ENCODE peak calls at places on chromosomes 3 and 15, in five cellular contexts. One of them, this sample, is unnamed.

GRCh38 chr15:40763801-40764765 is at the start of gene GCHFR:
- DNase-seq in upper lobe of left lung: peak; percentile 95
- DNase-seq in stomach: peak; percentile 81
- DNase-seq in breast epithelium: peak; percentile 79
- DNase-seq in tibial nerve: peak; percentile 51
- DNase-seq in this sample: peak; percentile 48

GRCh38 chr3:136979684-136980083 is 21.9 kb downstream of the IL20RB start:
- DNase-seq in upper lobe of left lung: no peak
- DNase-seq in stomach: no peak
- DNase-seq in breast epithelium: no peak
- DNase-seq in tibial nerve: no peak
- DNase-seq in this sample: no peak

GRCh38 chr3:45154641-45155147 is 8.5 kb upstream of the CDCP1 start:
- DNase-seq in upper lobe of left lung: no peak
- DNase-seq in stomach: no peak
- DNase-seq in breast epithelium: no peak
- DNase-seq in tibial nerve: no peak
- DNase-seq in this sample: no peak

GRCh38 chr15:35448294-35448693 is 97.7 kb downstream of the DPH6 start:
- DNase-seq in upper lobe of left lung: no peak
- DNase-seq in stomach: no peak
- DNase-seq in breast epithelium: no peak
- DNase-seq in tibial nerve: no peak
- DNase-seq in this sample: no peak

GRCh38 chr3:187265461-187265955 is 26.0 kb downstream of the MASP1 start:
- DNase-seq in upper lobe of left lung: no peak
- DNase-seq in stomach: no peak
- DNase-seq in breast epithelium: no peak
- DNase-seq in tibial nerve: no peak
- DNase-seq in this sample: no peak

GRCh38 chr15:83769411-83769960 is 115.6 kb downstream of the ADAMTSL3 start:
- DNase-seq in upper lobe of left lung: no peak
- DNase-seq in stomach: no peak
- DNase-seq in breast epithelium: no peak
- DNase-seq in tibial nerve: no peak
- DNase-seq in this sample: no peak

GRCh38 chr3:37526511-37526910 is 335.2 kb upstream of the CTDSPL start:
- DNase-seq in upper lobe of left lung: peak; percentile 76
- DNase-seq in stomach: no peak
- DNase-seq in breast epithelium: no peak
- DNase-seq in tibial nerve: peak; percentile 27
- DNase-seq in this sample: no peak

GRCh38 chr3:142976621-142977398 is 13.3 kb upstream of the PAQR9 start:
- DNase-seq in upper lobe of left lung: peak; percentile 38
- DNase-seq in stomach: peak; percentile 72
- DNase-seq in breast epithelium: no peak
- DNase-seq in tibial nerve: peak; percentile 29
- DNase-seq in this sample: no peak

GRCh38 chr3:106759686-106760085 is 617.6 kb upstream of the CCDC54 start:
- DNase-seq in upper lobe of left lung: no peak
- DNase-seq in stomach: no peak
- DNase-seq in breast epithelium: no peak
- DNase-seq in tibial nerve: no peak
- DNase-seq in this sample: no peak

GRCh38 chr15:50181983-50182232 is at the start of gene SLC27A2:
- DNase-seq in upper lobe of left lung: no peak
- DNase-seq in stomach: peak; percentile 46
- DNase-seq in breast epithelium: no peak
- DNase-seq in tibial nerve: no peak
- DNase-seq in this sample: no peak

GRCh38 chr3:186599785-186600166 is 13.1 kb upstream of the AHSG start:
- DNase-seq in upper lobe of left lung: no peak
- DNase-seq in stomach: no peak
- DNase-seq in breast epithelium: no peak
- DNase-seq in tibial nerve: no peak
- DNase-seq in this sample: no peak

GRCh38 chr3:165194477-165195135 is 1.6 kb downstream of the SLITRK3 start:
- DNase-seq in upper lobe of left lung: no peak
- DNase-seq in stomach: no peak
- DNase-seq in breast epithelium: no peak
- DNase-seq in tibial nerve: no peak
- DNase-seq in this sample: no peak

GRCh38 chr15:90857337-90857736 is 11.1 kb upstream of the FURIN start:
- DNase-seq in upper lobe of left lung: no peak
- DNase-seq in stomach: no peak
- DNase-seq in breast epithelium: no peak
- DNase-seq in tibial nerve: no peak
- DNase-seq in this sample: no peak

GRCh38 chr3:101091489-101091888 is 98.3 kb upstream of the ABI3BP start:
- DNase-seq in upper lobe of left lung: no peak
- DNase-seq in stomach: no peak
- DNase-seq in breast epithelium: no peak
- DNase-seq in tibial nerve: no peak
- DNase-seq in this sample: no peak

GRCh38 chr3:18757476-18757875 is 332.3 kb upstream of the SATB1 start:
- DNase-seq in upper lobe of left lung: no peak
- DNase-seq in stomach: no peak
- DNase-seq in breast epithelium: no peak
- DNase-seq in tibial nerve: no peak
- DNase-seq in this sample: no peak

GRCh38 chr15:95937128-95937528 is 393.4 kb upstream of the NR2F2 start:
- DNase-seq in upper lobe of left lung: no peak
- DNase-seq in stomach: no peak
- DNase-seq in breast epithelium: no peak
- DNase-seq in tibial nerve: no peak
- DNase-seq in this sample: no peak

GRCh38 chr3:159751141-159751540 is 237.5 kb upstream of the IL12A start:
- DNase-seq in upper lobe of left lung: no peak
- DNase-seq in stomach: no peak
- DNase-seq in breast epithelium: no peak
- DNase-seq in tibial nerve: no peak
- DNase-seq in this sample: no peak

GRCh38 chr15:58551764-58552504 is 120.1 kb downstream of the LIPC start:
- DNase-seq in upper lobe of left lung: no peak
- DNase-seq in stomach: peak; percentile 23
- DNase-seq in breast epithelium: no peak
- DNase-seq in tibial nerve: peak; percentile 48
- DNase-seq in this sample: no peak

GRCh38 chr15:67094001-67094826 is 28.8 kb downstream of the SMAD3 start:
- DNase-seq in upper lobe of left lung: peak; percentile 25
- DNase-seq in stomach: no peak
- DNase-seq in breast epithelium: no peak
- DNase-seq in tibial nerve: no peak
- DNase-seq in this sample: no peak

GRCh38 chr15:66641485-66642313 is 60.3 kb upstream of the SMAD6 start:
- DNase-seq in upper lobe of left lung: no peak
- DNase-seq in stomach: no peak
- DNase-seq in breast epithelium: no peak
- DNase-seq in tibial nerve: no peak
- DNase-seq in this sample: no peak

GRCh38 chr15:59723686-59724336 is 34.7 kb upstream of the BNIP2 start:
- DNase-seq in upper lobe of left lung: no peak
- DNase-seq in stomach: no peak
- DNase-seq in breast epithelium: no peak
- DNase-seq in tibial nerve: no peak
- DNase-seq in this sample: no peak

GRCh38 chr3:120488296-120488695 is 37.5 kb upstream of the FSTL1 start:
- DNase-seq in upper lobe of left lung: no peak
- DNase-seq in stomach: no peak
- DNase-seq in breast epithelium: no peak
- DNase-seq in tibial nerve: no peak
- DNase-seq in this sample: no peak
- H3K27ac ChIP-seq in upper lobe of left lung: no peak overlapping the region
- H3K27ac ChIP-seq in stomach: peak overlapping the region; percentile 5
- H3K27ac ChIP-seq in breast epithelium: peak overlapping the region; percentile 56
- H3K27ac ChIP-seq in tibial nerve: no peak overlapping the region
- H3K27ac ChIP-seq in this sample: no peak overlapping the region

GRCh38 chr3:5666455-5666854 is 478.9 kb downstream of the EDEM1 start:
- DNase-seq in upper lobe of left lung: no peak
- DNase-seq in stomach: no peak
- DNase-seq in breast epithelium: no peak
- DNase-seq in tibial nerve: no peak
- DNase-seq in this sample: no peak

DNA sequence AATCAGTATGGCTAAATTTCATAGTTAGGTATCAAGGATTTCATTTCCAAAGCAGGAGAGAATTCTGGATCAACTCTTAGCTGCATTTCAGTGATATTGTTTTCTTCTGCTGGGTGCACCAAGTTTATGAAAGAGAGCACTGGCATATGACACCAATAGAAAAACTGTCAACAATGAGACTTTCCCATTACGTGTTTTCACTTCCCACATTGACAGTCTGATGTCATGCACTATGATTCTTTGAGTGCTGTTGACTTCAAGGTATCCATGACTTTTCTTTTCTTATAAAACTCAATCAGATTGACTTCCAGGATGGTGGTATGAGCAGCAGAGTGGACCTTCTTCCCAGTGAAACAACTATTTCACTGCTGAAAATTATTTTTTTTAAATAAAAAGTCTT is 476.1 kb downstream of the EDEM1 start:
- DNase-seq in upper lobe of left lung: no peak
- DNase-seq in stomach: no peak
- DNase-seq in breast epithelium: no peak
- DNase-seq in tibial nerve: no peak
- DNase-seq in this sample: no peak
- H3K9me3 ChIP-seq in upper lobe of left lung: no peaks in the 10 kb centered on the region
- H3K9me3 ChIP-seq in stomach: peaks cover 31% of the 10 kb centered on the region
- H3K9me3 ChIP-seq in breast epithelium: peaks cover 9% of the 10 kb centered on the region
- H3K9me3 ChIP-seq in tibial nerve: no peaks in the 10 kb centered on the region
- H3K9me3 ChIP-seq in this sample: peaks cover 14% of the 10 kb centered on the region

GRCh38 chr3:66502981-66503380 is 2.2 kb upstream of the LRIG1 start:
- DNase-seq in upper lobe of left lung: no peak
- DNase-seq in stomach: no peak
- DNase-seq in breast epithelium: no peak
- DNase-seq in tibial nerve: no peak
- DNase-seq in this sample: no peak

GRCh38 chr3:66499881-66500574 is 794 bp downstream of the LRIG1 start:
- DNase-seq in upper lobe of left lung: peak; percentile 92
- DNase-seq in stomach: peak; percentile 34
- DNase-seq in breast epithelium: peak; percentile 57
- DNase-seq in tibial nerve: peak; percentile 20
- DNase-seq in this sample: no peak

GRCh38 chr3:66502267-66502874 is 1.5 kb upstream of the LRIG1 start:
- DNase-seq in upper lobe of left lung: no peak
- DNase-seq in stomach: no peak
- DNase-seq in breast epithelium: no peak
- DNase-seq in tibial nerve: no peak
- DNase-seq in this sample: no peak

GRCh38 chr3:66500575-66501482 is at the start of gene LRIG1:
- DNase-seq in upper lobe of left lung: peak; percentile 100
- DNase-seq in stomach: peak; percentile 100
- DNase-seq in breast epithelium: peak; percentile 100
- DNase-seq in tibial nerve: peak; percentile 96
- DNase-seq in this sample: peak; percentile 97

DNA sequence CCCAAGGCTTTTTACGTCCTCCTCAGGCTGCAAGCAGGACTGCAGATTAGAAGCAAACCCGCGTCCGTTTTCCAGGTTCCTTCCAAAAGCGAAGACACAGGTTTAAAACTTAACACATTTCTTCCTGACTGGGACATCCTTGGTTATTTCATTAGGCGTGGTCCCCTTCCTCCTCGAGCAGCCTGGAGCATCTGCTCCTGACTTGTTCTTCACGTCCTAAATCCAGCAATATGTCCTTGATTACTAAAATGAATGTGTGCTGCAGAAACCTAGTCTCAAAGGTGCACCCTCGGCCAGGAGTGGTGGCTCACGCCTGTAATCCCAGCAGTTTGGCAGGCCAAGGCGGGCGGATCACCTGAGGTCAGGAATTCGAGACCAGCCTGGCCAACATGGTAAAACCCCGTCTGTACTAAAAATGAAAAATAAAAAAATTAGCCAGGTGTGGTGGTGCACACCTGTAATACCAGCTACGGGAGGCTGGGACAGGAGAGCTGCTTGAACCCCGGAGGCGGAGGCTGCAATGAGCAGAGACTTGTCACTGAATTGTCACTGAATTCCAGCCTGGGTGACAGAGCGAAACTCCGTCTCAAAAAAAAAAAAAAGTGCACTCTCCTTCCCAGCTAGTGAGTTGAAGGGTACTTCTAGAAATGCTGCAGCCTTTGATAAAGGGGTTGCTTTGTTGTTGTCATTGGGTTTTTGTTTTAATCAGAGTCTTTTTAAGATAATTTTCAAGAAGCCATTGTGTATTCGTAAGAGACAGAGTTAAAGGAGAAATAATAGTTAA is 853 bp upstream of the LRIG1 start:
- DNase-seq in upper lobe of left lung: peak; percentile 6
- DNase-seq in stomach: no peak
- DNase-seq in breast epithelium: no peak
- DNase-seq in tibial nerve: no peak
- DNase-seq in this sample: no peak
- TF ChIP-seq CTCF in upper lobe of left lung: no peak
- TF ChIP-seq CTCF in stomach: no peak
- TF ChIP-seq CTCF in breast epithelium: no peak
- TF ChIP-seq CTCF in tibial nerve: no peak
- TF ChIP-seq CTCF in this sample: no peak

GRCh38 chr15:33068531-33068990 is 126.0 kb downstream of the FMN1 start:
- DNase-seq in upper lobe of left lung: no peak
- DNase-seq in stomach: peak; percentile 90
- DNase-seq in breast epithelium: peak; percentile 76
- DNase-seq in tibial nerve: no peak
- DNase-seq in this sample: no peak
- H3K27ac ChIP-seq in upper lobe of left lung: peak overlapping the region; percentile 83
- H3K27ac ChIP-seq in stomach: peak overlapping the region; percentile 88
- H3K27ac ChIP-seq in breast epithelium: peak overlapping the region; percentile 93
- H3K27ac ChIP-seq in tibial nerve: peak overlapping the region; percentile 43
- H3K27ac ChIP-seq in this sample: no peak overlapping the region

GRCh38 chr15:25056484-25057429 is 102.0 kb downstream of the SNRPN start:
- DNase-seq in upper lobe of left lung: no peak
- DNase-seq in stomach: peak; percentile 17
- DNase-seq in breast epithelium: no peak
- DNase-seq in tibial nerve: no peak
- DNase-seq in this sample: no peak
- H3K9me3 ChIP-seq in upper lobe of left lung: peaks cover 100% of the 10 kb centered on the region
- H3K9me3 ChIP-seq in stomach: peaks cover 100% of the 10 kb centered on the region
- H3K9me3 ChIP-seq in breast epithelium: peaks cover 100% of the 10 kb centered on the region
- H3K9me3 ChIP-seq in tibial nerve: peaks cover 73% of the 10 kb centered on the region
- H3K9me3 ChIP-seq in this sample: peaks cover 100% of the 10 kb centered on the region

GRCh38 chr3:46615976-46616375 is 3.7 kb downstream of the FAM240A start:
- DNase-seq in upper lobe of left lung: no peak
- DNase-seq in stomach: no peak
- DNase-seq in breast epithelium: no peak
- DNase-seq in tibial nerve: no peak
- DNase-seq in this sample: no peak
- TF ChIP-seq CTCF in upper lobe of left lung: no peak
- TF ChIP-seq CTCF in stomach: no peak
- TF ChIP-seq CTCF in breast epithelium: no peak
- TF ChIP-seq CTCF in tibial nerve: no peak
- TF ChIP-seq CTCF in this sample: no peak

GRCh38 chr3:73772076-73772475 is 147.3 kb upstream of the PDZRN3 start:
- DNase-seq in upper lobe of left lung: no peak
- DNase-seq in stomach: no peak
- DNase-seq in breast epithelium: no peak
- DNase-seq in tibial nerve: no peak
- DNase-seq in this sample: no peak
- H3K27ac ChIP-seq in upper lobe of left lung: no peak overlapping the region
- H3K27ac ChIP-seq in stomach: no peak overlapping the region
- H3K27ac ChIP-seq in breast epithelium: no peak overlapping the region
- H3K27ac ChIP-seq in tibial nerve: no peak overlapping the region
- H3K27ac ChIP-seq in this sample: no peak overlapping the region

GRCh38 chr15:47552978-47553608 is 164.2 kb upstream of the SEMA6D start:
- DNase-seq in upper lobe of left lung: no peak
- DNase-seq in stomach: no peak
- DNase-seq in breast epithelium: no peak
- DNase-seq in tibial nerve: no peak
- DNase-seq in this sample: no peak
- H3K9me3 ChIP-seq in upper lobe of left lung: no peaks in the 10 kb centered on the region
- H3K9me3 ChIP-seq in stomach: no peaks in the 10 kb centered on the region
- H3K9me3 ChIP-seq in breast epithelium: no peaks in the 10 kb centered on the region
- H3K9me3 ChIP-seq in tibial nerve: no peaks in the 10 kb centered on the region
- H3K9me3 ChIP-seq in this sample: no peaks in the 10 kb centered on the region

GRCh38 chr3:9957214-9957613 is 5.0 kb upstream of the PRRT3 start:
- DNase-seq in upper lobe of left lung: no peak
- DNase-seq in stomach: no peak
- DNase-seq in breast epithelium: no peak
- DNase-seq in tibial nerve: no peak
- DNase-seq in this sample: no peak
- TF ChIP-seq CTCF in upper lobe of left lung: no peak
- TF ChIP-seq CTCF in stomach: no peak
- TF ChIP-seq CTCF in breast epithelium: no peak
- TF ChIP-seq CTCF in tibial nerve: no peak
- TF ChIP-seq CTCF in this sample: no peak